ENCODE peak calls at places on chromosome X, in nine cellular contexts. S is stomach, N is A549, K is ovary, O is sigmoid colon, L is H1, Q is GM12878, I is esophagus muscularis mucosa, H is upper lobe of left lung. G is an unnamed sample.
A peak's percentile ranks its signal among the peaks of the same experiment; 100 is the strongest.

GRCh38 chrX:119389854-119390501 is 9.2 kb upstream of the SLC25A43 start:
- DNase-seq in S (no peak), N (no peak), K (no peak), O (no peak), L (no peak), Q (no peak), I (no peak), H (no peak), G (no peak)

GRCh38 chrX:56763556-56764152 is 34.6 kb downstream of the NBDY start:
- DNase-seq in S (peak; percentile 82), N (no peak), K (peak; percentile 86), O (peak; percentile 92), L (no peak), Q (no peak), I (no peak), H (no peak), G (no peak)

GRCh38 chrX:57595381-57595811 is 3.6 kb downstream of the ZXDB start:
- DNase-seq in S (no peak), N (peak; percentile 28), K (peak; percentile 44), O (peak; percentile 69), L (no peak), Q (no peak), I (no peak), H (no peak), G (no peak)

GRCh38 chrX:133999013-133999705 is 13.8 kb upstream of the GPC3 start:
- DNase-seq in S (no peak), N (no peak), K (peak; percentile 70), O (peak; percentile 70), L (no peak), Q (no peak), I (no peak), H (peak; percentile 68), G (no peak)

GRCh38 chrX:153568612-153569011 is 30.3 kb downstream of the CCNQ start:
- DNase-seq in S (no peak), N (peak; percentile 11), K (no peak), O (no peak), L (no peak), Q (no peak), I (no peak), H (no peak), G (no peak)

GRCh38 chrX:150355898-150356297 is 7.2 kb upstream of the MAMLD1 start:
- DNase-seq in S (no peak), N (no peak), K (no peak), O (no peak), L (no peak), Q (no peak), I (no peak), H (no peak), G (no peak)

GRCh38 chrX:34197946-34198345 is 65.8 kb upstream of the FAM47A start:
- DNase-seq in S (no peak), N (no peak), K (no peak), O (no peak), L (no peak), Q (no peak), I (no peak), H (no peak), G (no peak)

GRCh38 chrX:776061-776460 is 145.5 kb downstream of the SHOX start:
- DNase-seq in S (no peak), N (no peak), K (no peak), O (no peak), L (no peak), Q (no peak), I (no peak), H (no peak), G (no peak)

GRCh38 chrX:103878466-103879151 is 46.6 kb upstream of the RAB9B start:
- DNase-seq in S (no peak), N (peak; percentile 22), K (no peak), O (no peak), L (no peak), Q (no peak), I (no peak), H (no peak), G (no peak)

GRCh38 chrX:113675278-113675677 is 834.6 kb upstream of the AMOT start:
- DNase-seq in S (no peak), N (no peak), K (no peak), O (no peak), L (no peak), Q (no peak), I (no peak), H (no peak), G (no peak)

GRCh38 chrX:118360429-118361125 is 14.7 kb downstream of the WDR44 start:
- DNase-seq in S (no peak), N (no peak), K (no peak), O (no peak), L (no peak), Q (no peak), I (no peak), H (no peak), G (no peak)

GRCh38 chrX:154735695-154736393 is 15.0 kb downstream of the GAB3 start:
- DNase-seq in S (no peak), N (peak; percentile 44), K (no peak), O (peak; percentile 84), L (no peak), Q (no peak), I (no peak), H (no peak), G (no peak)

GRCh38 chrX:73916489-73916888 is 353.5 kb downstream of the CHIC1 start:
- DNase-seq in S (no peak), N (no peak), K (no peak), O (no peak), L (no peak), Q (no peak), I (no peak), H (no peak), G (no peak)

GRCh38 chrX:44778254-44778653 is 65.6 kb upstream of the DUSP21 start:
- DNase-seq in S (no peak), N (peak; percentile 1), K (no peak), O (no peak), L (no peak), Q (no peak), I (no peak), H (no peak), G (no peak)

GRCh38 chrX:152632445-152633097 is 5.1 kb upstream of the GABRQ start:
- DNase-seq in S (peak; percentile 56), N (peak; percentile 26), K (no peak), O (no peak), L (no peak), Q (no peak), I (peak; percentile 87), H (no peak), G (peak; percentile 38)

GRCh38 chrX:111585337-111585736 is 73.9 kb downstream of the SERTM2 start:
- DNase-seq in S (no peak), N (no peak), K (no peak), O (no peak), L (no peak), Q (no peak), I (no peak), H (no peak), G (no peak)

GRCh38 chrX:11555759-11556158 is 110.0 kb downstream of the ARHGAP6 start:
- DNase-seq in S (no peak), N (no peak), K (no peak), O (no peak), L (no peak), Q (no peak), I (no peak), H (no peak), G (no peak)

GRCh38 chrX:100424012-100424411 is 13.9 kb upstream of the PCDH19 start:
- DNase-seq in S (no peak), N (no peak), K (no peak), O (no peak), L (no peak), Q (no peak), I (no peak), H (no peak), G (no peak)

GRCh38 chrX:40176979-40177430 is 79.2 kb upstream of the BCOR start:
- DNase-seq in S (no peak), N (no peak), K (peak; percentile 56), O (no peak), L (no peak), Q (no peak), I (no peak), H (no peak), G (no peak)
- H3K4me1 ChIP-seq in S (peaks cover 48% of the 10 kb centered on the region), N (peaks cover 7% of the 10 kb centered on the region), K (no peaks in the 10 kb centered on the region), O (peaks cover 23% of the 10 kb centered on the region), L (peaks cover 11% of the 10 kb centered on the region), Q (peaks cover 6% of the 10 kb centered on the region), I (peaks cover 29% of the 10 kb centered on the region), H (peaks cover 42% of the 10 kb centered on the region), G (peaks cover 11% of the 10 kb centered on the region)

GRCh38 chrX:46573331-46573895 is at the start of gene CHST7:
- DNase-seq in S (peak; percentile 52), N (peak; percentile 80), K (peak; percentile 63), O (peak; percentile 76), L (no peak), Q (no peak), I (no peak), H (peak; percentile 91), G (peak; percentile 29)
- TF ChIP-seq POLR2A in S (no peak), N (peak; percentile 40), K (no peak), O (no peak), L (no peak), Q (no peak), I (no peak), H (no peak), G (no peak)

GRCh38 chrX:108735087-108735679 is 1.2 kb downstream of the IRS4 start:
- DNase-seq in S (no peak), N (peak; percentile 42), K (peak; percentile 21), O (no peak), L (no peak), Q (no peak), I (no peak), H (peak; percentile 46), G (no peak)

GRCh38 chrX:108737754-108738153 is 1.4 kb upstream of the IRS4 start:
- DNase-seq in S (no peak), N (no peak), K (no peak), O (no peak), L (no peak), Q (no peak), I (no peak), H (no peak), G (no peak)

GRCh38 chrX:108734426-108734825 is 1.9 kb downstream of the IRS4 start:
- DNase-seq in S (no peak), N (no peak), K (no peak), O (no peak), L (no peak), Q (no peak), I (no peak), H (no peak), G (no peak)

GRCh38 chrX:108736509-108737479 is at the start of gene IRS4:
- DNase-seq in S (no peak), N (peak; percentile 28), K (peak; percentile 74), O (no peak), L (peak; percentile 78), Q (no peak), I (no peak), H (peak; percentile 58), G (no peak)

GRCh38 chrX:108735680-108736508 is 469 bp downstream of the IRS4 start:
- DNase-seq in S (no peak), N (peak; percentile 10), K (peak; percentile 36), O (no peak), L (no peak), Q (no peak), I (no peak), H (no peak), G (no peak)
- TF ChIP-seq EP300 in S (no peak), N (no peak), K (no peak), O (no peak), L (no peak), Q (no peak), I (no peak), H (no peak), G (no peak)

DNA sequence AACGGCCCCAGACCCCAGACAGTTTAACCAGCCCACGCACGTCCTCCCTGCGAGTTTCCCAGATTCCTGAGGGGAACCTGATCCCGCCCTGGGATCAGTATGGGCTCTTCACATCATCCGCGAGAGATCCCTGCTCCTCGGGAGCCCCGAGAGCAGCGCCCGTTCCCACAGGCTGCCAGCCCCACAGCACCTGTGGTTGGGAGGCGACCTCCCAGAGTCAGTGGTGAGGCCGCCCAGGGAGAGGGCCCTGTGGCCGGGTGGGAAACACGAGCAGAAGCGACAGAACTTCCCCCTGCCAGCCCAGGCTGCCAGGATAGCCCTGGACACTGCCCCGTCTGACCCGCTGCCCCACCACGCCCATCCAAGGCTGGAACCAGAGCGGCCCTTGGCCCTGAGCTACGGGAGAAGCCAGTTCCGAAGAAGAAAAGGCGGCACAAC is 32.8 kb downstream of the TSC22D3 start:
- DNase-seq in S (peak; percentile 42), N (no peak), K (peak; percentile 48), O (no peak), L (no peak), Q (no peak), I (no peak), H (peak; percentile 61), G (no peak)
- H3K4me1 ChIP-seq in S (peaks cover 86% of the 10 kb centered on the region), N (peaks cover 20% of the 10 kb centered on the region), K (peaks cover 32% of the 10 kb centered on the region), O (peaks cover 65% of the 10 kb centered on the region), L (peaks cover 9% of the 10 kb centered on the region), Q (peaks cover 6% of the 10 kb centered on the region), I (peaks cover 88% of the 10 kb centered on the region), H (peaks cover 46% of the 10 kb centered on the region), G (peaks cover 50% of the 10 kb centered on the region)

G was measured in tibial nerve.